ENCODE peak calls at places on chromosomes 6 and 20, in nine cellular contexts. M, I, L, K, N, C, Y, F and U are unnamed samples.

GRCh38 chr20:4812216-4812615 is 90.5 kb downstream of the PRND start:
- DNase-seq in M (no peak), I (no peak), L (no peak), K (no peak), N (no peak), C (no peak), Y (no peak), F (no peak), U (no peak)

GRCh38 chr20:20710847-20711315 is 1.6 kb downstream of the RALGAPA2 start:
- DNase-seq in M (no peak), I (peak), L (no peak), K (no peak), N (peak), C (no peak), Y (no peak), F (no peak), U (peak)

GRCh38 chr20:38633577-38634093 is 32.0 kb downstream of the ARHGAP40 start:
- DNase-seq in M (peak), I (peak), L (peak), K (peak), N (peak), C (peak), Y (peak), F (peak), U (no peak)

GRCh38 chr20:3706774-3707507 is 5.5 kb downstream of the SIGLEC1 start:
- DNase-seq in M (no peak), I (no peak), L (no peak), K (no peak), N (peak), C (no peak), Y (no peak), F (no peak), U (no peak)

GRCh38 chr20:31485450-31486339 is 10.6 kb downstream of the REM1 start:
- DNase-seq in M (no peak), I (no peak), L (no peak), K (no peak), N (no peak), C (no peak), Y (no peak), F (no peak), U (no peak)

GRCh38 chr6:139920027-139920851 is 545.8 kb upstream of the CITED2 start:
- DNase-seq in M (no peak), I (no peak), L (no peak), K (no peak), N (no peak), C (no peak), Y (no peak), F (no peak), U (no peak)

GRCh38 chr20:61251529-61252393 is at the start of gene CDH4:
- DNase-seq in M (peak), I (no peak), L (no peak), K (no peak), N (no peak), C (peak), Y (no peak), F (no peak), U (no peak)

GRCh38 chr20:64053841-64054661 is 4.6 kb upstream of the SOX18 start:
- DNase-seq in M (no peak), I (no peak), L (no peak), K (no peak), N (peak), C (peak), Y (no peak), F (no peak), U (no peak)

GRCh38 chr20:49595811-49596545 is 28.0 kb upstream of the PTGIS start:
- DNase-seq in M (no peak), I (peak), L (no peak), K (peak), N (peak), C (no peak), Y (no peak), F (no peak), U (no peak)